ENCODE peak calls at places on chromosomes 6 and 20, in five cellular contexts. S is Panc1, M is fibroblast of lung, L is Caco-2, T is GM23338. B is an unnamed sample. For H3K4me1, the result is how much of the 10 kb centered on the place peaks cover.

GRCh38 chr6:27096834-27097511 is 150.5 kb upstream of the PRSS16 start:
- DNase-seq in T (peak), L (peak), S (peak), M (peak), B (peak)

GRCh38 chr6:1363729-1364572 is 25.4 kb upstream of the FOXF2 start:
- DNase-seq in T (peak), S (no peak), L (peak), M (no peak), B (no peak)

GRCh38 chr6:35448191-35448590 is 3.9 kb upstream of the FANCE start:
- DNase-seq in M (no peak), T (no peak), S (no peak), L (no peak), B (no peak)

GRCh38 chr6:14275493-14275851 is 157.9 kb downstream of the CD83 start:
- DNase-seq in T (no peak), L (no peak), S (no peak), M (peak), B (no peak)

GRCh38 chr20:17226410-17227198 is at the start of gene PCSK2:
- DNase-seq in S (no peak), M (peak), T (peak), L (no peak), B (peak)

GRCh38 chr20:23031346-23031745 is 3.8 kb upstream of the SSTR4 start:
- DNase-seq in T (no peak), M (no peak), S (no peak), L (no peak), B (no peak)

GRCh38 chr20:12287575-12287974 is 369.9 kb downstream of the BTBD3 start:
- DNase-seq in L (peak), S (no peak), M (no peak), T (peak), B (no peak)

GRCh38 chr20:4862661-4863060 is 138.6 kb downstream of the SLC23A2 start:
- DNase-seq in T (no peak), S (no peak), L (no peak), M (no peak), B (no peak)

GRCh38 chr6:21666788-21667681 is 73.5 kb downstream of the SOX4 start:
- DNase-seq in S (no peak), L (no peak), M (peak), T (peak), B (no peak)

GRCh38 chr6:150490586-150490985 is 109.1 kb upstream of the PLEKHG1 start:
- DNase-seq in L (peak), S (no peak), T (no peak), M (no peak), B (no peak)

GRCh38 chr6:164010446-164011071 is 596.0 kb downstream of the QKI start:
- DNase-seq in T (no peak), S (no peak), L (no peak), M (peak), B (no peak)

GRCh38 chr6:35624341-35625070 is 64.2 kb downstream of the FKBP5 start:
- DNase-seq in T (peak), S (no peak), L (peak), M (no peak), B (no peak)

GRCh38 chr20:41287327-41287726 is 30.2 kb downstream of the ZHX3 start:
- DNase-seq in M (peak), S (no peak), T (no peak), L (no peak), B (no peak)

GRCh38 chr20:37992802-37993538 is 40.3 kb downstream of the TTI1 start:
- DNase-seq in M (peak), S (no peak), L (peak), T (peak), B (peak)

GRCh38 chr6:156848123-156848522 is 70.9 kb downstream of the ARID1B start:
- DNase-seq in T (no peak), S (no peak), M (no peak), L (no peak), B (no peak)

GRCh38 chr20:17856024-17856564 is 112.5 kb downstream of the SNX5 start:
- DNase-seq in S (no peak), M (no peak), T (no peak), L (no peak), B (no peak)

GRCh38 chr6:107870379-107870778 is 46.3 kb upstream of the SCML4 start:
- DNase-seq in L (no peak), T (no peak), M (peak), S (no peak), B (no peak)

GRCh38 chr6:129645371-129646139 is 64.4 kb downstream of the ARHGAP18 start:
- DNase-seq in T (no peak), M (peak), S (no peak), L (no peak), B (no peak)

GRCh38 chr6:25404094-25404493 is 124.9 kb downstream of the CARMIL1 start:
- DNase-seq in L (no peak), M (no peak), T (no peak), S (no peak), B (no peak)

GRCh38 chr6:110524305-110524704 is 47.9 kb upstream of the SLC22A16 start:
- DNase-seq in M (no peak), T (no peak), L (no peak), S (no peak), B (no peak)

GRCh38 chr20:59484228-59484627 is 120.1 kb upstream of the PHACTR3 start:
- DNase-seq in T (no peak), M (no peak), L (no peak), S (no peak), B (no peak)

GRCh38 chr20:62926229-62927127 is at the start of gene DIDO1:
- DNase-seq in S (peak), M (peak), L (peak), T (peak), B (peak)

GRCh38 chr6:43877021-43877420 is 107.0 kb downstream of the VEGFA start:
- DNase-seq in S (no peak), T (no peak), M (no peak), L (no peak), B (peak)

GRCh38 chr6:168385858-168386735 is 54.9 kb upstream of the SMOC2 start:
- DNase-seq in L (no peak), S (no peak), T (no peak), M (no peak), B (peak)

GRCh38 chr6:29976588-29977424 is 34.5 kb downstream of the HLA-A start:
- DNase-seq in L (peak), M (peak), T (peak), S (no peak), B (peak)

GRCh38 chr6:37485259-37485658 is 14.4 kb downstream of the CCDC167 start:
- DNase-seq in M (no peak), S (no peak), T (peak), L (peak), B (no peak)

GRCh38 chr6:1612902-1613301 is 3.2 kb downstream of the FOXC1 start:
- DNase-seq in T (no peak), M (peak), L (no peak), S (no peak), B (no peak)

GRCh38 chr20:54549523-54550326 is 74.3 kb downstream of the DOK5 start:
- DNase-seq in S (no peak), L (no peak), T (no peak), M (peak), B (no peak)

GRCh38 chr6:14736231-14736953 is 509.5 kb upstream of the JARID2 start:
- DNase-seq in S (no peak), T (no peak), M (no peak), L (no peak), B (no peak)

GRCh38 chr6:11230158-11231107 is 2.0 kb downstream of the NEDD9 start:
- DNase-seq in L (no peak), S (no peak), M (peak), T (no peak), B (no peak)

GRCh38 chr6:156767603-156768467 is 9.3 kb upstream of the ARID1B start:
- DNase-seq in T (peak), M (peak), S (no peak), L (no peak), B (no peak)

GRCh38 chr6:41523957-41524633 is 22.1 kb upstream of the FOXP4 start:
- DNase-seq in M (no peak), T (peak), S (no peak), L (no peak), B (no peak)

GRCh38 chr6:149094934-149095341 is 222.6 kb upstream of the TAB2 start:
- DNase-seq in L (no peak), M (peak), S (no peak), T (no peak), B (no peak)

GRCh38 chr6:33692078-33692759 is 19.3 kb downstream of the UQCC2 start:
- DNase-seq in T (peak), L (peak), M (peak), S (no peak), B (no peak)
- H3K4me1 ChIP-seq in T (under half), L (under half), M (under half), S (under half), B (half or more)

GRCh38 chr6:6405031-6405430 is 84.6 kb upstream of the F13A1 start:
- DNase-seq in S (no peak), T (no peak), L (no peak), M (no peak), B (no peak)
- H3K4me1 ChIP-seq in S (under half), T (under half), L (under half), M (under half), B (under half)

GRCh38 chr6:108902389-108902792 is 54.2 kb downstream of the ARMC2 start:
- DNase-seq in M (peak), T (no peak), S (no peak), L (no peak), B (no peak)
- H3K4me1 ChIP-seq in M (under half), T (under half), S (under half), L (under half), B (under half)

DNA sequence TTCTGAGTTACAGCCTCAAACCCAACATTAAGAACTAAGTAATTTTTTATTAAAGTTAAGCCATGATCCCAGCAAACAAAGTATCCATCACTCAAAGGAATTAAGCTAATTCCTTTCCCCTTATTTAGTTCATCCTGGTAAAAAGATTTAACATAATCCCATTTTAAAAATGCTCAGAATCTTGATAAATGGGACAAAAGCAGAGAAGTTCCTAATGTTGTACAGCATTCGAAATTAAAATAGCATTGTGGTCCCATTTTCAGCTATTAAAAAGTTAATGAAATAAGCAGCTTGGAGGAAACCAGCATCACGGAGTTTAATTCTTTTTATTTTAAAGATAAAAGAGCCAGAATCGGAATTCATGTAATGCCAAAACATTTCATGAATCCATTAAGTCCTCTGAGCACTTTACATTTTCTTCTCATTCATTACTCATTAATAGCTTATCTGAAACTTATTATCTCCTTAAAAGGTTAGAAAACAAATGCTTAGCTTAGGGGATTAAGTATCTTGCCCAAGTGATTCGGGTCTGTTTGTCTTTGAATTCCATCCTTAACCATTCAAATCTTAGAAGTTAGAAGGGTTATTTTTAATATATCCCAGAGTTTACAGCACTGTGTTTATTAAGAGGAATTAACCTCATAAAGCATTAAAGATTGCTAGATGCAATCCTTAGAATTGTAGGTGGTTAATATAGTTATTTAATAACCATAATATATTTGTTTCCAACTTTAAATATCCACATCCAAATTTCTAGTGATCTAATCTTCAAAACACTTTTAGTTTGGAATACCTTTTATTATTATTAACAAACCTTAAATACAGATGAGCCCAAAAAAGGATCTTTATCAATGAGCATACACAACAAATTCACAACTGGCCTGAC is 11.2 kb downstream of the RBM39 start:
- DNase-seq in L (no peak), S (no peak), M (no peak), T (no peak), B (no peak)
- H3K4me1 ChIP-seq in L (half or more), S (under half), M (under half), T (under half), B (under half)

DNA sequence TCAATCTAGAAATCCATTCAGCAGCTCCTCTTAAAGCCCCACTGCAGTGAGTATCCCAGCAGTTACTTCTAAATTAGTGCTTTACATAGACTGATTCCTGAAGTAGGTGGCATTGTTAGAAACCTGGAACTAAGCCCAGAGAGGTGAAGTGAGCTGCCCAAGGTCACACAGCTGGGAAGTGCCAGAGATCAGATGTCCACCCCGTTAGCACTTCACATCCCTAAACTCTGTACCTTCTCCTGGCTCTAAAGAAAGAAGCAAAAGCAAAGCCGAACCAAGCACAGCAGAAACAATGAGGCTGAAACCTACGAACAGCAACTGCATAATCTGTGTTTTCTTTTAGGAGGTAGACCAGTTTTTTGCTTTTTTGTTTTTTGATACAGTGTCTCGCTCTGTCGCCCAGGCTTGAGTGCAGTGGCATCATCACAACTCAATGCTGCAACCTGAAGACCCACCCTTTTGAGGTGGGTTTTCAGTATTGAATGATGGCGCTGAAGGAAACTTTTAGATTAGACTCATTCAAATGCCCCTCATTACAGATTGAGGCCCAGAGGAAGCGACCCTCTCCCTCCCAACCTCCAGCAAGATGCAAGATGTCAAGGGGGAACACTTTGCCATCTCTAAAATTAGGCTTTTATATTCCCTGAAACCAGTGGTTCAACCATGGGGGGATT is 3.2 kb upstream of the ZMYND8 start:
- DNase-seq in L (no peak), M (no peak), T (no peak), S (no peak), B (no peak)
- H3K4me1 ChIP-seq in L (under half), M (half or more), T (half or more), S (half or more), B (half or more)

GRCh38 chr6:49463612-49463967 is 420 bp downstream of the CENPQ start:
- DNase-seq in M (no peak), S (no peak), T (no peak), L (no peak), B (no peak)
- H3K4me1 ChIP-seq in M (under half), S (under half), T (under half), L (under half), B (under half)

GRCh38 chr20:44931911-44932310 is 22.1 kb downstream of the PABPC1L start:
- DNase-seq in S (no peak), L (no peak), T (no peak), M (no peak), B (no peak)

GRCh38 chr20:44936510-44936909 is 23.7 kb downstream of the TOMM34 start:
- DNase-seq in T (no peak), S (no peak), L (no peak), M (no peak), B (peak)

GRCh38 chr20:44930517-44931168 is 20.8 kb downstream of the PABPC1L start:
- DNase-seq in T (no peak), L (no peak), M (no peak), S (no peak), B (no peak)

GRCh38 chr20:44928595-44928994 is 18.7 kb downstream of the PABPC1L start:
- DNase-seq in L (no peak), M (no peak), S (no peak), T (no peak), B (no peak)

GRCh38 chr20:44932916-44933315 is 23.1 kb downstream of the PABPC1L start:
- DNase-seq in T (no peak), L (no peak), S (no peak), M (no peak), B (no peak)
- H3K4me1 ChIP-seq in T (under half), L (under half), S (under half), M (under half), B (under half)

GRCh38 chr6:75796723-75797122 is 47.7 kb downstream of the MYO6 start:
- DNase-seq in M (no peak), S (no peak), T (no peak), L (no peak), B (no peak)
- H3K4me1 ChIP-seq in M (under half), S (under half), T (under half), L (under half), B (under half)

GRCh38 chr20:721876-722275 is 46.3 kb upstream of the SCRT2 start:
- DNase-seq in L (no peak), M (no peak), T (no peak), S (no peak), B (no peak)
- H3K4me1 ChIP-seq in L (under half), M (under half), T (under half), S (under half), B (under half)

B was measured in left lung.